ENCODE peak calls at places on chromosomes 2 and 18, in four cellular contexts. Y is lung, T is astrocyte of the spinal cord, V is MM.1S. O is an unnamed sample.

GRCh38 chr2:237141556-237141955 is 55.9 kb downstream of the COPS8 start:
- DNase-seq in Y (no peak), V (no peak), T (peak), O (no peak)

GRCh38 chr2:24818721-24819167 is 25.5 kb downstream of the CENPO start:
- DNase-seq in T (peak), Y (no peak), V (no peak), O (no peak)

GRCh38 chr2:174631009-174631981 is 33.7 kb upstream of the WIPF1 start:
- DNase-seq in V (no peak), Y (no peak), T (peak), O (peak)

GRCh38 chr18:75531851-75532241 is 104.3 kb upstream of the SMIM21 start:
- DNase-seq in V (no peak), Y (peak), T (no peak), O (no peak)

GRCh38 chr18:69790649-69791048 is 157.0 kb downstream of the CD226 start:
- DNase-seq in Y (no peak), V (no peak), T (no peak), O (no peak)

GRCh38 chr2:46315103-46315890 is 18.1 kb downstream of the EPAS1 start:
- DNase-seq in T (peak), Y (peak), V (no peak), O (no peak)

GRCh38 chr2:158990397-158991209 is 22.2 kb downstream of the TANC1 start:
- DNase-seq in T (peak), V (no peak), Y (no peak), O (no peak)

GRCh38 chr2:25690058-25690457 is 16.7 kb upstream of the DTNB start:
- DNase-seq in T (no peak), Y (no peak), V (no peak), O (no peak)

GRCh38 chr2:127067620-127068350 is 39.2 kb downstream of the BIN1 start:
- DNase-seq in Y (peak), V (peak), T (peak), O (peak)

GRCh38 chr2:68009526-68009925 is 53.3 kb downstream of the C1D start:
- DNase-seq in Y (no peak), T (no peak), V (no peak), O (no peak)

GRCh38 chr2:102101844-102102635 is 40.5 kb upstream of the IL1R1 start:
- DNase-seq in V (no peak), Y (no peak), T (no peak), O (no peak)

GRCh38 chr2:200575957-200576356 is 9.9 kb upstream of the AOX1 start:
- DNase-seq in V (peak), Y (no peak), T (peak), O (peak)

GRCh38 chr2:85760371-85760770 is 6.6 kb downstream of the ATOH8 start:
- DNase-seq in Y (no peak), V (no peak), T (no peak), O (no peak)

GRCh38 chr2:95063401-95063958 is 38.0 kb downstream of the MAL start:
- DNase-seq in Y (no peak), T (no peak), V (no peak), O (no peak)

GRCh38 chr2:125679903-125680302 is 976.1 kb upstream of the GYPC start:
- DNase-seq in T (no peak), Y (no peak), V (no peak), O (no peak)

GRCh38 chr2:117917223-117917917 is 96.5 kb downstream of the CCDC93 start:
- DNase-seq in Y (no peak), T (no peak), V (no peak), O (no peak)

GRCh38 chr2:65017335-65017734 is 28.1 kb downstream of the SLC1A4 start:
- DNase-seq in V (no peak), T (no peak), Y (no peak), O (no peak)

GRCh38 chr18:9688036-9688741 is 19.9 kb upstream of the RAB31 start:
- DNase-seq in V (no peak), Y (no peak), T (peak), O (no peak)

GRCh38 chr2:64133354-64133753 is 10.9 kb downstream of the PELI1 start:
- DNase-seq in V (no peak), Y (no peak), T (no peak), O (no peak)

GRCh38 chr2:207711750-207712487 is 479 bp downstream of the CCNYL1 start:
- DNase-seq in Y (peak), T (peak), V (peak), O (peak)

GRCh38 chr2:9107168-9108025 is 99.2 kb upstream of the ASAP2 start:
- DNase-seq in Y (peak), V (no peak), T (no peak), O (no peak)

GRCh38 chr18:44823782-44824181 is 143.1 kb downstream of the SETBP1 start:
- DNase-seq in Y (no peak), T (peak), V (no peak), O (no peak)

GRCh38 chr18:79361766-79362522 is 33.8 kb upstream of the NFATC1 start:
- DNase-seq in T (peak), Y (no peak), V (no peak), O (no peak)

GRCh38 chr2:151808258-151809072 is 19.8 kb downstream of the ARL5A start:
- DNase-seq in V (peak), Y (no peak), T (peak), O (no peak)

GRCh38 chr2:96527052-96527964 is 9.2 kb upstream of the ARID5A start:
- DNase-seq in Y (no peak), T (no peak), V (peak), O (peak)

GRCh38 chr18:77141401-77142118 is 9.0 kb upstream of the MBP start:
- DNase-seq in Y (no peak), T (no peak), V (no peak), O (no peak)

GRCh38 chr2:22628183-22628582 is 756.8 kb upstream of the KLHL29 start:
- DNase-seq in V (no peak), T (no peak), Y (no peak), O (no peak)

GRCh38 chr2:22623620-22624019 is 761.4 kb upstream of the KLHL29 start:
- DNase-seq in Y (no peak), T (no peak), V (no peak), O (no peak)

GRCh38 chr2:22626621-22627020 is 758.4 kb upstream of the KLHL29 start:
- DNase-seq in Y (no peak), T (no peak), V (no peak), O (peak)
- TF ChIP-seq CTCF in Y (no peak), T (no peak), V (no peak), O (peak)

GRCh38 chr2:122663737-122664136 is 908.3 kb downstream of the TSN start:
- DNase-seq in V (no peak), Y (no peak), T (no peak), O (no peak)

GRCh38 chr2:122656403-122656802 is 901.0 kb downstream of the TSN start:
- DNase-seq in T (no peak), V (no peak), Y (no peak), O (no peak)

DNA sequence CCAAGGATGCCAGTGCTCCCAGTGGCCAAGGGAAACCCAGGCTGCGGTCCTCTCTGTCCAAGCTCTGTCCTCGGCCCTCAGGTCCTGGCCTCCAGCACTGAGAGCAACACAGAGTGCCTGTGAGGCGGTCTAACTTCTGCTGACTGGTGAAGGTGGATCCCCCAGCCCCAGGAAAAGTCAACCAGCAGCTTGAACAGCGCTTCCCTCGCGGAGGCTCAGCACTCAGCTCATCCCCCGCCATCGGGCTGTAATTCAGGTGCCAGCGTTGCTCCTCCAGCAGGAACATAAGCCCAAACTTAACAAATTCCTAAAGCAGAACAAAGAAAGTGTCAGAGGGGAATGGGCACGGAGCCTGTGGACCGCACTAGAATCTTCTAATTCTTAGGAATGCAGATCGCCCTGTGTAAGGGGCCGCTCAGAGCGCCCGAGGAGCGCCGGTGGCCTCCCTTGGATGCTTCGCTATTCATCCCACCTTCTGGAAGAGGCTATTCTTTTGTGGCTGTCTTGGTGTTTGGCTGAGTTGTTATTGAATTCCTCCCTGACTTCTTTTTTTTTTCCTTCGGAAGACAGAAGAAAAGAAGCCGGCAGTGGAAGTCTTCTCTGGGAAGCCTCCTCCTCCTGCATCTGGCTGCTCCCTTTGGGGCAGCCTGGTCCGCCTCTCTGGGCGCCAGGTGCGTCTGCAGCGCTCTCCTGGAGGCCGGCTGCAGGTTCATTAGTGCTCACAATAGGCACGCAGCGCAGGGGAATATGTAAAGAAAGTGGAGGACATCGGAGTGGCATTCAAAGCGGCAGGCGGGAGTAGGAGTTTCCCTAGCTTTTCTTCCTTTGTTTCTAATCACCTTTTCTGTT is 905.6 kb downstream of the TSN start:
- DNase-seq in Y (no peak), T (no peak), V (no peak), O (no peak)
- H3K4me3 ChIP-seq in Y (no peak), T (no peak), V (no peak), O (no peak)

GRCh38 chr2:219175928-219176817 is 552 bp downstream of the CNPPD1 start:
- DNase-seq in Y (peak), V (peak), T (peak), O (peak)
- TF ChIP-seq CTCF in Y (no peak), V (no peak), T (peak), O (no peak)

GRCh38 chr2:238850096-238850495 is 2.2 kb downstream of the TWIST2 start:
- DNase-seq in Y (no peak), T (no peak), V (no peak), O (no peak)
- H3K4me3 ChIP-seq in Y (no peak), T (peak), V (no peak), O (no peak)

GRCh38 chr2:218269900-218270720 is at the start of the genes AAMP and PNKD:
- DNase-seq in V (peak), T (peak), Y (peak), O (peak)
- TF ChIP-seq CTCF in V (peak), T (peak), Y (no peak), O (no peak)

GRCh38 chr2:241354668-241355658 is 1.1 kb upstream of the FARP2 start:
- DNase-seq in Y (peak), V (peak), T (peak), O (peak)
- H3K4me3 ChIP-seq in Y (no peak), V (peak), T (peak), O (peak)